ENCODE peak calls at places on chromosomes 16 and 17, in six cellular contexts. I is NCI-H1105, N is activated T-helper 1 cell treated with Interleukin-2 at 50 U/mL for 16 hours, C is fibroblast of mammary gland, W is NCI-H446 treated with DMSO at 0.1 percent for 48 hours, Z is SHP77. T is an unnamed sample.

GRCh38 chr16:89737341-89738071 is 16.2 kb downstream of the ZNF276 start:
- DNase-seq in I (no peak), N (peak), C (no peak), W (no peak), Z (no peak), T (no peak)

GRCh38 chr16:14502932-14503741 is 126.9 kb downstream of the PARN start:
- DNase-seq in I (no peak), N (no peak), C (peak), W (no peak), Z (no peak), T (no peak)

GRCh38 chr17:40094874-40095273 is 5.5 kb downstream of the NR1D1 start:
- DNase-seq in I (no peak), N (no peak), C (no peak), W (no peak), Z (no peak), T (no peak)

GRCh38 chr17:2904135-2904534 is 107.9 kb downstream of the RAP1GAP2 start:
- DNase-seq in I (peak), N (no peak), C (no peak), W (no peak), Z (peak), T (no peak)

GRCh38 chr17:43170140-43170765 is 761 bp upstream of the NBR1 start:
- DNase-seq in I (peak), N (peak), C (peak), W (peak), Z (peak), T (peak)

GRCh38 chr17:16433514-16433913 is 18.1 kb downstream of the TRPV2 start:
- DNase-seq in I (no peak), N (no peak), C (no peak), W (no peak), Z (no peak), T (no peak)

GRCh38 chr17:60138769-60139437 is 10.9 kb upstream of the CA4 start:
- DNase-seq in I (no peak), N (no peak), C (no peak), W (no peak), Z (no peak), T (no peak)

GRCh38 chr17:76502326-76503211 is 1.3 kb upstream of the RHBDF2 start:
- DNase-seq in I (no peak), N (no peak), C (no peak), W (no peak), Z (no peak), T (no peak)

GRCh38 chr16:72428611-72429376 is 256.8 kb upstream of the PMFBP1 start:
- DNase-seq in I (no peak), N (no peak), C (no peak), W (no peak), Z (no peak), T (no peak)

GRCh38 chr17:3896108-3897099 is 3.6 kb upstream of the CAMKK1 start:
- DNase-seq in I (no peak), N (no peak), C (no peak), W (peak), Z (no peak), T (no peak)

GRCh38 chr16:29802416-29802935 is 3.9 kb upstream of the MAZ start:
- DNase-seq in I (no peak), N (no peak), C (no peak), W (no peak), Z (no peak), T (no peak)

GRCh38 chr17:4973431-4973830 is 5.8 kb upstream of the SPAG7 start:
- DNase-seq in I (no peak), N (no peak), C (no peak), W (no peak), Z (no peak), T (no peak)